ENCODE peak calls at places on chromosomes 4 and X, in six cellular contexts. R is dorsolateral prefrontal cortex, Y is HCT116, D is PC-3, U is astrocyte, S is brain microvascular endothelial cell. H is an unnamed sample.

GRCh38 chr4:5888222-5888701 is 4.6 kb downstream of the CRMP1 start:
- DNase-seq in U (no peak), R (no peak), Y (no peak), D (no peak), S (no peak), H (no peak)

GRCh38 chr4:159390648-159391047 is 287.8 kb downstream of the RAPGEF2 start:
- DNase-seq in U (peak; percentile 99), D (peak; percentile 97), Y (peak; percentile 63), R (no peak), S (peak; percentile 99), H (peak; percentile 96)

GRCh38 chr4:7905461-7905915 is 34.2 kb downstream of the AFAP1 start:
- DNase-seq in Y (no peak), D (no peak), U (peak; percentile 69), S (no peak), R (no peak), H (no peak)

GRCh38 chr4:3312362-3312761 is 19.5 kb downstream of the RGS12 start:
- DNase-seq in R (no peak), S (no peak), U (no peak), Y (no peak), D (no peak), H (no peak)

GRCh38 chr4:85556293-85556692 is 81.3 kb downstream of the ARHGAP24 start:
- DNase-seq in S (no peak), D (no peak), U (no peak), R (no peak), Y (no peak), H (no peak)

GRCh38 chrX:13109811-13110210 is 65.4 kb upstream of the FAM9C start:
- DNase-seq in U (peak; percentile 62), R (no peak), Y (no peak), D (no peak), S (peak; percentile 74), H (no peak)

GRCh38 chr4:147198411-147199051 is 252.9 kb upstream of the TTC29 start:
- DNase-seq in R (no peak), Y (no peak), S (no peak), U (peak; percentile 59), D (no peak), H (peak; percentile 70)

GRCh38 chr4:28360681-28361080 is 1500.0 kb downstream of the STIM2 start:
- DNase-seq in R (no peak), S (no peak), Y (no peak), D (no peak), U (no peak), H (no peak)

GRCh38 chr4:80070880-80071620 is 2.0 kb downstream of the ANTXR2 start:
- DNase-seq in R (no peak), S (no peak), D (peak; percentile 34), U (peak; percentile 43), Y (no peak), H (no peak)

GRCh38 chr4:93144644-93145043 is 683.9 kb upstream of the ATOH1 start:
- DNase-seq in S (no peak), R (no peak), Y (no peak), U (no peak), D (no peak), H (no peak)

GRCh38 chr4:135186002-135186401 is 984.4 kb upstream of the PABPC4L start:
- DNase-seq in Y (no peak), D (no peak), R (no peak), U (no peak), S (no peak), H (no peak)

GRCh38 chrX:123962794-123963373 is 1.4 kb downstream of the STAG2 start:
- DNase-seq in Y (peak; percentile 75), R (peak; percentile 85), S (peak; percentile 94), D (peak; percentile 93), U (peak; percentile 92), H (peak; percentile 84)

GRCh38 chr4:26412381-26413372 is 77.6 kb downstream of the CCKAR start:
- DNase-seq in S (no peak), D (no peak), U (no peak), R (no peak), Y (no peak), H (no peak)

GRCh38 chrX:23694606-23695005 is 27.3 kb downstream of the PRDX4 start:
- DNase-seq in R (peak; percentile 68), S (peak; percentile 53), U (peak; percentile 19), D (peak; percentile 72), Y (peak; percentile 21), H (peak; percentile 4)

GRCh38 chrX:119624951-119625668 is 18.9 kb upstream of the NKRF start:
- DNase-seq in D (no peak), Y (no peak), U (no peak), R (no peak), S (no peak), H (no peak)

GRCh38 chrX:12790878-12791252 is 347 bp upstream of the PRPS2 start:
- DNase-seq in U (no peak), Y (no peak), D (no peak), R (no peak), S (no peak), H (no peak)

GRCh38 chrX:116232833-116233232 is 62.3 kb downstream of the AGTR2 start:
- DNase-seq in R (no peak), U (peak; percentile 74), D (peak; percentile 85), S (peak; percentile 37), Y (no peak), H (no peak)

GRCh38 chrX:150476183-150476699 is 92.2 kb upstream of the MTM1 start:
- DNase-seq in D (no peak), S (no peak), U (peak; percentile 15), Y (no peak), R (no peak), H (no peak)

GRCh38 chr4:24105183-24106039 is 215.6 kb upstream of the PPARGC1A start:
- DNase-seq in R (peak; percentile 48), U (peak; percentile 92), D (peak; percentile 46), Y (no peak), S (peak; percentile 91), H (peak; percentile 34)

GRCh38 chr4:84232311-84233095 is 266.6 kb downstream of the NKX6-1 start:
- DNase-seq in D (no peak), Y (no peak), R (no peak), U (peak; percentile 51), S (peak; percentile 20), H (no peak)

GRCh38 chr4:67198757-67199156 is 346.5 kb downstream of the CENPC start:
- DNase-seq in S (peak; percentile 35), U (peak; percentile 47), Y (no peak), R (no peak), D (peak; percentile 77), H (peak; percentile 73)

GRCh38 chr4:27084685-27085356 is 224.2 kb downstream of the STIM2 start:
- DNase-seq in D (peak; percentile 34), U (peak; percentile 6), R (peak; percentile 64), Y (no peak), S (peak; percentile 9), H (peak; percentile 9)

GRCh38 chr4:37524267-37524666 is 161.9 kb downstream of the RELL1 start:
- DNase-seq in Y (no peak), D (no peak), R (no peak), S (no peak), U (no peak), H (no peak)

GRCh38 chrX:37753384-37753783 is 26.5 kb upstream of the CYBB start:
- DNase-seq in R (no peak), U (no peak), D (no peak), S (no peak), Y (no peak), H (no peak)

GRCh38 chr4:52824270-52824602 is 37.9 kb upstream of the RASL11B start:
- DNase-seq in Y (no peak), S (no peak), D (no peak), U (no peak), R (no peak), H (no peak)
- H3K4me3 ChIP-seq in Y (no peak overlapping the region), S (no peak overlapping the region), D (no peak overlapping the region), U (no peak overlapping the region), R (no peak overlapping the region), H (no peak overlapping the region)

GRCh38 chrX:77638397-77638796 is 147.6 kb downstream of the ATRX start:
- DNase-seq in S (no peak), R (no peak), Y (no peak), U (no peak), D (no peak), H (no peak)
- TF ChIP-seq CTCF in S (no peak), R (no peak), Y (no peak), U (no peak), D (no peak), H (no peak)

GRCh38 chr4:83112678-83113428 is 1.7 kb downstream of the PLAC8 start:
- DNase-seq in R (no peak), U (peak; percentile 72), D (no peak), Y (no peak), S (peak; percentile 45), H (no peak)
- H3K4me3 ChIP-seq in R (no peak overlapping the region), U (no peak overlapping the region), D (no peak overlapping the region), Y (no peak overlapping the region), S (no peak overlapping the region), H (no peak overlapping the region)

DNA sequence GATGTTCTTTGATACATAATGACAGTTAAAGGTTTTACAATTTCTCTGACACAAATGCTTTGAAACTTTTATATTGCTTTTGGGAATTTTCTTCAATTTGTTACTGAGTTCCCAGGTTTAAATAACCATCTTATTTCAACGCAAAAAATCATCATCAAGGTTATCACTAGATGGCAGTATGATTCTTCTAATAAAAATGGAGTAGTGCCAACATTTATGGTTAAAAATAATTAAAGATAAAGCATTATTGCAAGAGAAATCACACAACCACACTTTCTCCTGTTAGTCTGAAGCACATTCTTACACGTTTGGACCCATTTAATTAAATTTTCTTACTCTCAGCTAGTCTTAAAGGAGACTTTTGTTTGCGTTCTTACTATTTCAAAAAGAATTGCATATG is 611.3 kb upstream of the CPXCR1 start:
- DNase-seq in S (no peak), U (no peak), R (no peak), D (peak; percentile 35), Y (no peak), H (no peak)
- TF ChIP-seq CTCF in S (no peak), U (no peak), R (no peak), D (peak; percentile 62), Y (no peak), H (no peak)

DNA sequence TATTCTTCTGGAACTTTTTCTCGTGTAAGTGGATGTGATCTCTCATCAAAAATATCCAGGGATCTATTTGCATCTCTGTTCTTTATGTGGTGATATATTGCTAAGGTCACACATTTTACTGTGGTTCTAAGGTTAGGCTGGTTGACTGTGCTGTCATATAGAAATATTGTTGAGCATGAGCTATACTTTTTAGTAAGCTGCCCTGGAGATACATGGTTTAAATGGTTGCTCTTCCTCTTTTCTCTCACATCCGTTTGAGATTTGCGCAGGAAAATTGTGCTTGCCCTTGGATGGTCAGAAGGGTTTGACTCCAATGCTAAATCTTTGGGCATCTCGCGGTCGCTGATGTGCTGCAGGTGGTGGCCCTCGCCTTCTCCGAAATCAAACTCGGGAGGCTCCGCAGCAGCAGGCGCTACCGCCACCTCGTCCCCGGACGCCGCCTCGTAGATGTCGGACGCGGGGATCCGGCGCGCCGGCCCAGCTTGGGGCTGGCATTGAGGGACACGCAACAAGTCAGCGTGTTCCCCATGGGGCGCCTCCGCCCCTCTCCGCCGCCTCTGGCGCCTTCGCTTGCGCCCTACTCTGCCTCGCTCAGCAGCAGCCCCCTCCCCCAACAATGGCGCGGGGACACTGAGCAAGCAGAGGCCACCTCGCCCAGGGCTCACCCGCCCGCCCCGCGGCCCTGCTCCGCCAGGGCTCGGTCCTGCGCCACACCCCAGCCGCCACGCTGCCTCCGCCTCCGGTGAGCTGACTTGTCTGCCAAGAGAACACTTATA is 154.5 kb downstream of the MSN start:
- DNase-seq in Y (no peak), U (no peak), S (no peak), R (no peak), D (no peak), H (no peak)
- H3K4me3 ChIP-seq in Y (no peak overlapping the region), U (no peak overlapping the region), S (no peak overlapping the region), R (no peak overlapping the region), D (no peak overlapping the region), H (no peak overlapping the region)